ENCODE peak calls at places on chromosomes 11 and 22, in seven cellular contexts. U is upper lobe of right lung; Y is neural progenitor cell; L is CD8-positive, alpha-beta T cell; Q is sigmoid colon; T is mesenchymal stem cell; V is hepatocyte. I is an unnamed sample.
A peak's percentile ranks its signal among the peaks of the same experiment; 100 is the strongest.

GRCh38 chr22:37552560-37553163 is 7.6 kb upstream of the CDC42EP1 start:
- DNase-seq in U (no peak), T (peak; percentile 70), L (no peak), Y (peak; percentile 94), Q (no peak), V (peak; percentile 79), I (no peak)

GRCh38 chr11:109241988-109242387 is 180.0 kb upstream of the C11orf87 start:
- DNase-seq in U (no peak), L (no peak), T (no peak), V (no peak), Y (no peak), Q (no peak), I (no peak)

GRCh38 chr11:103326070-103326794 is 217.0 kb downstream of the DYNC2H1 start:
- DNase-seq in L (no peak), U (no peak), Y (peak; percentile 69), Q (no peak), V (peak; percentile 69), T (peak; percentile 83), I (peak; percentile 89)

GRCh38 chr11:61602775-61603569 is 22.1 kb upstream of the SYT7 start:
- DNase-seq in Y (no peak), Q (peak; percentile 95), L (no peak), T (peak; percentile 77), V (peak; percentile 88), U (peak; percentile 71), I (peak; percentile 90)

GRCh38 chr11:123301696-123302400 is 106.8 kb upstream of the CLMP start:
- DNase-seq in Y (peak; percentile 94), L (peak; percentile 65), V (peak; percentile 82), Q (peak; percentile 69), T (peak; percentile 48), U (peak; percentile 84), I (peak; percentile 79)

GRCh38 chr11:70608568-70609314 is 210.4 kb downstream of the CTTN start:
- DNase-seq in L (no peak), V (no peak), U (no peak), Q (no peak), Y (peak; percentile 51), T (peak; percentile 57), I (no peak)

GRCh38 chr22:40377931-40378330 is 7.5 kb downstream of the SGSM3 start:
- DNase-seq in L (no peak), T (no peak), Y (no peak), Q (no peak), U (no peak), V (no peak), I (no peak)

GRCh38 chr22:32142600-32142999 is 16.5 kb downstream of the C22orf42 start:
- DNase-seq in U (no peak), T (no peak), Y (no peak), L (no peak), V (no peak), Q (no peak), I (no peak)

GRCh38 chr11:19955660-19956059 is 204.6 kb downstream of the DBX1 start:
- DNase-seq in Q (no peak), T (no peak), Y (no peak), L (no peak), V (no peak), U (no peak), I (no peak)

GRCh38 chr22:41857160-41857859 is 24.4 kb downstream of the SREBF2 start:
- DNase-seq in U (no peak), Y (peak; percentile 70), T (peak; percentile 72), Q (no peak), V (peak; percentile 47), L (peak; percentile 70), I (peak; percentile 57)

GRCh38 chr11:74849525-74850391 is 99.1 kb downstream of the XRRA1 start:
- DNase-seq in L (no peak), Y (peak; percentile 51), T (peak; percentile 77), V (no peak), U (no peak), Q (no peak), I (no peak)

GRCh38 chr11:125974284-125974683 is 28.4 kb downstream of the VSIG10L2 start:
- DNase-seq in Y (no peak), V (no peak), Q (no peak), L (no peak), U (no peak), T (no peak), I (no peak)

GRCh38 chr22:20761536-20761935 is 12.4 kb upstream of the SERPIND1 start:
- DNase-seq in L (no peak), Q (no peak), T (no peak), U (no peak), V (no peak), Y (no peak), I (no peak)

GRCh38 chr11:132137981-132138313 is 767.5 kb downstream of the NTM start:
- DNase-seq in L (no peak), U (no peak), V (no peak), Q (no peak), T (no peak), Y (no peak), I (no peak)

GRCh38 chr11:45468265-45468856 is 182.2 kb upstream of the SYT13 start:
- DNase-seq in U (no peak), Q (no peak), V (peak; percentile 40), L (no peak), Y (peak; percentile 24), T (peak; percentile 68), I (no peak)

GRCh38 chr11:61869636-61870428 is 21.5 kb downstream of the FADS3 start:
- DNase-seq in V (peak; percentile 39), Q (no peak), Y (peak; percentile 28), L (no peak), U (no peak), T (peak; percentile 25), I (no peak)

GRCh38 chr22:44532466-44533025 is 34.5 kb upstream of the RTL6 start:
- DNase-seq in V (no peak), L (no peak), T (no peak), Y (no peak), Q (no peak), U (no peak), I (no peak)

GRCh38 chr11:88831303-88831890 is 234.4 kb downstream of the GRM5 start:
- DNase-seq in Q (no peak), U (no peak), L (no peak), Y (no peak), T (no peak), V (no peak), I (no peak)

GRCh38 chr11:75422248-75423231 is 10.5 kb downstream of the KLHL35 start:
- DNase-seq in U (peak; percentile 77), Q (no peak), L (no peak), T (no peak), Y (no peak), V (peak; percentile 77), I (no peak)

GRCh38 chr11:122843281-122844150 is 5.2 kb downstream of the CRTAM start:
- DNase-seq in Y (no peak), V (peak; percentile 50), U (no peak), Q (no peak), L (peak; percentile 61), T (no peak), I (no peak)

DNA sequence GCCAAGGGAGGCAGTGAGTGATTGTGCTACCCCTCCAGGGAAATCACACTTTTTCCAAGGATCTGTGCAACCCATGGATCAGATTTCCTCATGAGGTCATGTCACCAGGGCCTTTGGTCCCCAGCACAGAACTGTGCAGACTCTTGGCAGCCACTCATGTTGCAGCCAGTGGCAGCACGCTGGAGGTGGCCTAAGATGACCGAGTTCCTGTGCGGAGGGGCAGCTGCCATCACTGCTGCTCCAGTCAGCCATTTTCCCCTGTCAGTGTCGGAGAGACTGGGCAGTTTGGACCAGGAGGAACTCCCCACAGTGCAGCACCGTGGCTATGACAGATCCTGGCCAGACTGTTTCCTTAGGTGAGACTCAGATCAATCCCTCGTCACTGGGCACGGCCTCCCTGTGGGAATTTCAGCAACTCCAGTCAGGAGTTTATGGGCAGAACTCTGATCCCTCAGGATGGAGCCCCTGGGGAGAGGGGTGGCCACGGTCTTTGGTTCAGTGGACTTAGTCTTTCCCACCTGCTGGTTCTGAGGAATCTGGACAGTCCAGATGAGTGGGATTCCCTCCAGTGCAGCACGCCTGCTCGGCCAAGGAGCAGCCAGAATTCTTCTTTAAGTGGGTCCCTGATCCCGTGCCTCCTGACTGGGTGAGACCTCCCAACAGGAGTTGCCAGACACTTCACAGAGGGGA is 194.6 kb upstream of the CARD18 start:
- DNase-seq in U (no peak), V (no peak), T (no peak), L (no peak), Q (no peak), Y (no peak), I (no peak)
- H3K4me3 ChIP-seq in U (no peak overlapping the region), V (no peak overlapping the region), T (no peak overlapping the region), L (no peak overlapping the region), Q (no peak overlapping the region), Y (no peak overlapping the region), I (no peak overlapping the region)

GRCh38 chr11:48075637-48076036 is 95.3 kb downstream of the PTPRJ start:
- DNase-seq in T (no peak), V (no peak), U (no peak), Y (no peak), L (no peak), Q (no peak), I (no peak)
- H3K4me1 ChIP-seq in T (peaks cover 9% of the 10 kb centered on the region), V (no peaks in the 10 kb centered on the region), U (peaks cover under 1% of the 10 kb centered on the region), Y (peaks cover 12% of the 10 kb centered on the region), L (peaks cover 3% of the 10 kb centered on the region), Q (no peaks in the 10 kb centered on the region), I (no peaks in the 10 kb centered on the region)

GRCh38 chr11:129750343-129751292 is 65.0 kb upstream of the TMEM45B start:
- DNase-seq in T (peak; percentile 57), L (peak; percentile 82), Q (peak; percentile 68), U (peak; percentile 88), Y (peak; percentile 91), V (peak; percentile 88), I (peak; percentile 86)
- H3K4me3 ChIP-seq in T (peak overlapping the region; percentile 61), L (peak overlapping the region; percentile 36), Q (no peak overlapping the region), U (peak overlapping the region; percentile 11), Y (no peak overlapping the region), V (no peak overlapping the region), I (peak overlapping the region; percentile 23)

DNA sequence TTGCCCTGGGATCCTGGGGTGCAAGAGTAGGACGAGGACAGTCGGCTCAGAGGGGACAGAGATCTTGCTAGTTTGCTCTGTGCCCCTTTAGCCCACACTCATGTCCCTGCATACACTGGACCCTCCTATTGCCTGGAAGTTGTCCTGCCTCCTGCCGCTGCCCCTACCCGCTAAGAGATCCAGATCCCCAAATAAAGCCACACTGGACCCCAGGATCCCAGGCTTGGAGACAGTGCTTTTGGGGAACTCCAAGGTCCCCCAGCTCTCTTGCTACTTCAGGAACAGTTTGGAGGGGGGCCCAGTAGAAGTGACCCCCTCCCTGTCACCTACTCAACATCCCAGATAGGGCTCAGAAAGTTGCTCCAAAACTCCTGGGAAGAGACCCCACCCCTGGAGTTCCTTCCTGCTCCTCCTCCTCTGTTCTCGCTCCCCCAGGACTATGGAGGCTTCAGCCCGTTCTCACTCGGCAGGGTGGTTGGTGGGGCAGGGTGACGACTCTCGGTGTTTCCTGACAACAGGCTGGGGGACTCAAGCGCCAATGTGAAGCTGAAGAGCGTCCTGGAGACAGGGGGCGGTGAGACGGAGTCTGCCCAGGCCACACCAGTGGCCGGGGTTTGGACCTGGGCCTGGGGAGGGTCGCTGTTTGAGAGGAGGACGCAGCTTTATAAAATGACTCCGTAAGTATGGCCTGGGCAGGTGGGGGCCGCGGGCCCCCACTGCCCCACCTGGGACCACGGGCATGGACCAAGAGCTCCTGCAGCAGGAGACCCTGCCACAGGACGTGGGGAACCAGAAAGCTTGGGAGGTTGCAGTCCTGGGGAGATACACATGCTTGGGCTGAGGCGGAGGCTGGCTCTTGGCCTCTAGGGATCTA is 19.2 kb upstream of the TUB start:
- DNase-seq in V (peak; percentile 3), T (no peak), L (no peak), Y (no peak), Q (peak; percentile 66), U (no peak), I (no peak)
- H3K4me1 ChIP-seq in V (peaks cover 26% of the 10 kb centered on the region), T (no peaks in the 10 kb centered on the region), L (no peaks in the 10 kb centered on the region), Y (no peaks in the 10 kb centered on the region), Q (peaks cover 41% of the 10 kb centered on the region), U (peaks cover 7% of the 10 kb centered on the region), I (no peaks in the 10 kb centered on the region)

GRCh38 chr22:45970709-45971388 is 6.1 kb downstream of the WNT7B start:
- DNase-seq in T (peak; percentile 43), V (no peak), U (no peak), L (no peak), Y (peak; percentile 69), Q (no peak), I (no peak)
- H3K4me3 ChIP-seq in T (peak overlapping the region; percentile 56), V (no peak overlapping the region), U (no peak overlapping the region), L (no peak overlapping the region), Y (peak overlapping the region; percentile 40), Q (no peak overlapping the region), I (peak overlapping the region; percentile 15)